ENCODE peak calls at places on chromosomes 5 and 9, in seven cellular contexts. O is stomach, T is pancreas, N is cardiac muscle cell, R is mucosa of descending colon, I is gastrocnemius medialis, F is kidney. P is an unnamed sample.

GRCh38 chr5:143758015-143758414 is 53.9 kb upstream of the HMHB1 start:
- DNase-seq in R (no peak), N (no peak), T (no peak), I (no peak), O (no peak), F (no peak), P (no peak)

GRCh38 chr5:150142800-150143724 is 12.6 kb downstream of the PDGFRB start:
- DNase-seq in N (peak; percentile 95), T (no peak), I (peak; percentile 59), O (no peak), F (peak; percentile 94), R (no peak), P (peak; percentile 95)

GRCh38 chr9:23120630-23121029 is 674.0 kb downstream of the DMRTA1 start:
- DNase-seq in T (no peak), F (no peak), R (no peak), N (no peak), I (no peak), O (no peak), P (no peak)

GRCh38 chr5:96538831-96539250 is 105.8 kb upstream of the PCSK1 start:
- DNase-seq in R (no peak), T (no peak), F (no peak), N (no peak), I (no peak), O (no peak), P (no peak)

GRCh38 chr5:117434266-117434665 is 859.6 kb upstream of the SEMA6A start:
- DNase-seq in I (no peak), T (no peak), F (no peak), N (no peak), O (no peak), R (no peak), P (no peak)

GRCh38 chr5:61306531-61307195 is 25.4 kb upstream of the ZSWIM6 start:
- DNase-seq in T (no peak), N (peak; percentile 77), F (no peak), O (no peak), R (no peak), I (no peak), P (no peak)

GRCh38 chr5:35263266-35263665 is 33.0 kb upstream of the PRLR start:
- DNase-seq in F (no peak), I (no peak), O (no peak), N (no peak), R (no peak), T (no peak), P (no peak)

GRCh38 chr5:116300016-116300601 is 215.3 kb downstream of the COMMD10 start:
- DNase-seq in I (no peak), T (no peak), F (no peak), O (no peak), N (no peak), R (no peak), P (no peak)

GRCh38 chr5:34655354-34655991 is 655 bp upstream of the RAI14 start:
- DNase-seq in T (peak; percentile 48), F (peak; percentile 75), O (peak; percentile 58), I (peak; percentile 9), R (peak; percentile 60), N (peak; percentile 80), P (peak; percentile 83)

DNA sequence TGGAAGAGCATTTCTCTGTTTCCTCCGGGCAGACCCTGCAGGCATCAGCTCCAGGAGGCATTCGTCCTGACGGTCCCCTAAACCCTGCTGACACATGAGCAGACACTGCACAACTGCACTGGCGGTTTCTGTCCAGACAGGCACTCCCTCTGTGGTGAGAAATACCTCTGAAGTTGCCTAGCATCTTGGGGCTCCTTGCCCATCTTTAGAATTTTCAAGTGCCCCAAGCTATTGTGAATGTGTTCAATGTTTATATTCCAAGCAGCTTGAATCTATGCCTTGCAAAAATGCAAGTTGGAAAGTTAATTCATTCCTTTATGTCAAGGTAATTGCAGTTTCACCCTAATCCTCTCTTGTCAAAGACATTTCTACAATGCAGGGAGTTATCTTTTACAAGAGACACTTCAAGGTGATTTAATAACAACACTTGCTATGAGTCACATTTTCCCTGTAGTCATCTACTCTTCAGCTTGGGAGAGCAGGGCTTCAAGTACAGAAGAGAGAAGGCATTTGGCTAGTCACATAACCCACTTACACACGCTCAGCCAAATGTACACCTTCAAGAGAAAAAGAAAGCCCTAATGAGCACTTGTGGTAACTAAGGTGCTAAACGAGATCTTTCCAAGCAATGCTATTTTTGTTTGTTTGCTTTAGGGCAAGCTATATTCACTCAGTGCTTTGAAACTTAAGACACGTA is 302.5 kb downstream of the MLLT3 start:
- DNase-seq in I (no peak), O (no peak), R (no peak), T (no peak), N (peak; percentile 16), F (no peak), P (no peak)
- H3K4me1 ChIP-seq in I (no peaks in the 10 kb centered on the region), O (no peaks in the 10 kb centered on the region), R (no peaks in the 10 kb centered on the region), T (peaks cover 10% of the 10 kb centered on the region), N (peaks cover 23% of the 10 kb centered on the region), F (no peaks in the 10 kb centered on the region), P (no peaks in the 10 kb centered on the region)

DNA sequence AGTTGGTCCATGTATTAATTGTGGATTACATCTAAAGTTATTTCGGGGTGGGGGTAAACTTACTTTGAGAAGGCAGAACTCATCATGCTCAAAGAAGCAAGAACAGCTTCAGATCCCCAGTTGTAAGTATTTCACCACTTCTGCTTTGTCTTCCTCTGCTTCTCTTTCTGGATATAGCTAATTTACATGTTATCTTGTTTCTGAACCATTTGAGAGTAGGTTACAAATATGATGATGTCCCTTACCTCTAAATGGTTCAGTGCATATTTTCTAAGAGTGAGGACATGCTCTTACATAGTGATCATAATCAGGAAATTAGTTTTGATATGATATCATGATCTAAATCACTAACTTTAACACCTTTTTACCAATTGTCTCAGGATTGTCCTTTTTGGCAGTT is 11.9 kb downstream of the TRIO start:
- DNase-seq in N (no peak), O (no peak), F (no peak), T (no peak), R (no peak), I (no peak), P (no peak)
- H3K4me1 ChIP-seq in N (peaks cover 41% of the 10 kb centered on the region), O (peaks cover 46% of the 10 kb centered on the region), F (peaks cover 16% of the 10 kb centered on the region), T (no peaks in the 10 kb centered on the region), R (peaks cover 23% of the 10 kb centered on the region), I (peaks cover 61% of the 10 kb centered on the region), P (peaks cover 45% of the 10 kb centered on the region)

DNA sequence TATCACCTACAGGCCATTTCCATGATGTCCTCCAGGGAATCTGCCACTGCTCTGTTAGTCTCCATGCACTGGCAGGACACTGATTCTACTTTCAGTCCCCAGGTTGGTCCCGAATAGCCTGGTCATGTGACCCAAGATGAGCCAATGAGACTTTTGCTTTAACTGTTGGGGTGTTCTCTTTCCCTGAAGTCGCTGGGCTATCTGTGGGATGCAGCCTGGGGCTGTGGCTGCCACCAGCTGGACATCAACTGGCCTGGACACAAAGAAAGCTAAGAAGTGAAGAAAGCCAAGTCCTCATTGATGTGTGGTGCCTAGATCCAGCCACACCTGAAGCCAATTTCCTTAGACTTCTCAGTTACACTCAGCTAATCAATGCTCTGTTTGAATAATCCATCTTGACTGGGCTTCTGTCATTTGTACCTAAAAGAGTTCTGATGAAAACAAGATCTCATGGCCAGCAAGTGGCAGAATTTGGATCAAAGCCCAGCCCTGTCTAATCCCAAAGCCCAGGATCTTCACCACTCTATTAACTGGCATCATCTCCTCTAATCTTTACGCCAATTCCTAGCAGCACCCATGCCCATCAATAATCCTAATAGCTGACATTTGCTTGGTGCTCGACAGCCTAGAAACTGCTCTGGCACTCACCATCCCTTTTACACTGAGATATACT is 37.1 kb downstream of the SH3PXD2B start:
- DNase-seq in N (no peak), F (no peak), O (no peak), I (no peak), R (no peak), T (no peak), P (no peak)
- H3K4me1 ChIP-seq in N (no peaks in the 10 kb centered on the region), F (peaks cover 12% of the 10 kb centered on the region), O (peaks cover 41% of the 10 kb centered on the region), I (peaks cover 22% of the 10 kb centered on the region), R (peaks cover 35% of the 10 kb centered on the region), T (peaks cover 51% of the 10 kb centered on the region), P (peaks cover 57% of the 10 kb centered on the region)

DNA sequence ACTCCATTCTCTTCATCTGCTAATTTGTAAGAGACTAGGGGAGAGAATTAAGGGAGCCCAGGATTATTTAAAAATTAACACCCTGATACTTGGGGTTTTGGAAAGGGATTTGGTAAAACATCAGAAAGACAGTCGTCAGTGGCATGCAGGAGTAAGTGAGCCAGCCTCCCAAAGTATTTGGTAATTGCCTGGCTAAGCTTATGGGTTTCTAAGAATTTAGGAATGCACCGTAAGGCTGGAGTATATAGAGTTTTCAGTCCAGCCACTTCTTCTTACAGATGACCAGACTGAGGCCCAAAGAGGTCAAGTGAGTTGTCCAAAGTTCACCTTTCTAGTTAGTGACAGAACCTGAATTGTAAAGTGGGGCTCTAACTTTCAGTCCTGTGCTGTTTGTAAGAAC is 25.8 kb upstream of the NFIB start:
- DNase-seq in R (no peak), O (no peak), T (no peak), F (no peak), N (no peak), I (no peak), P (no peak)
- H3K4me1 ChIP-seq in R (no peaks in the 10 kb centered on the region), O (no peaks in the 10 kb centered on the region), T (no peaks in the 10 kb centered on the region), F (peaks cover 3% of the 10 kb centered on the region), N (no peaks in the 10 kb centered on the region), I (peaks cover 11% of the 10 kb centered on the region), P (peaks cover 22% of the 10 kb centered on the region)

DNA sequence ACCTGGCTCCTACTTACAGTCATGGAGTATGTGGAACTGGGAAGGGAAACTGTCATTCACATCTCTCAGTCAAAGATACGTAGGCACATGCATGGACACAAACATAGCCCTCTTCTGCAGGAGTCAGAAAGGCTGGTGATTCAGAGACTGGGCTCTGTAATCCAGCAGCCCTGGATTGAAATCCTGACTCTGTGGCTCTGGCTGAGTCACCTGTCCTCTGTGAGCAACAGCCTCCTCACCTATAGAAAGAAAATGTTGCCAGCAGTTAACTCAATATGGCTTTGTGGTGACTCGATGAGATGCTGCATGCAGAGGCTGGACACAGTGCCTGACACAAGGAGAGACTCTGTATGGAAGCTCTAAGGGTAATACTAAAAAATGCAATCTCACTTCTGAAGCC is 23.8 kb upstream of the CDKN2AIPNL start:
- DNase-seq in F (no peak), T (no peak), O (no peak), N (no peak), I (no peak), R (no peak), P (no peak)
- H3K4me1 ChIP-seq in F (peaks cover 27% of the 10 kb centered on the region), T (peaks cover 18% of the 10 kb centered on the region), O (peaks cover 31% of the 10 kb centered on the region), N (peaks cover 16% of the 10 kb centered on the region), I (peaks cover 63% of the 10 kb centered on the region), R (peaks cover 31% of the 10 kb centered on the region), P (no peaks in the 10 kb centered on the region)

GRCh38 chr5:53338971-53339370 is 141.5 kb upstream of the FST start:
- DNase-seq in O (no peak), F (no peak), R (no peak), N (no peak), I (no peak), T (no peak), P (no peak)
- H3K4me1 ChIP-seq in O (no peaks in the 10 kb centered on the region), F (no peaks in the 10 kb centered on the region), R (no peaks in the 10 kb centered on the region), N (no peaks in the 10 kb centered on the region), I (no peaks in the 10 kb centered on the region), T (no peaks in the 10 kb centered on the region), P (peaks cover 12% of the 10 kb centered on the region)

GRCh38 chr5:172659909-172660628 is 19.0 kb downstream of the NEURL1B start:
- DNase-seq in R (peak; percentile 86), N (peak; percentile 75), F (peak; percentile 97), I (peak; percentile 47), O (peak; percentile 76), T (peak; percentile 92), P (peak; percentile 73)

GRCh38 chr5:172660974-172661373 is 19.9 kb downstream of the NEURL1B start:
- DNase-seq in O (no peak), T (no peak), R (no peak), F (no peak), N (no peak), I (no peak), P (no peak)

GRCh38 chr5:172658869-172659513 is 17.9 kb downstream of the NEURL1B start:
- DNase-seq in R (peak; percentile 80), O (peak; percentile 71), F (no peak), N (no peak), I (no peak), T (peak; percentile 92), P (no peak)

GRCh38 chr5:172658391-172658790 is 17.3 kb downstream of the NEURL1B start:
- DNase-seq in F (no peak), T (no peak), O (no peak), N (no peak), I (no peak), R (no peak), P (no peak)

GRCh38 chr5:172659570-172659908 is 18.5 kb downstream of the NEURL1B start:
- DNase-seq in T (no peak), O (no peak), N (no peak), I (no peak), F (no peak), R (no peak), P (no peak)
- H3K4me1 ChIP-seq in T (peaks cover 13% of the 10 kb centered on the region), O (peaks cover 32% of the 10 kb centered on the region), N (peaks cover 53% of the 10 kb centered on the region), I (peaks cover 15% of the 10 kb centered on the region), F (peaks cover 18% of the 10 kb centered on the region), R (peaks cover 31% of the 10 kb centered on the region), P (peaks cover 10% of the 10 kb centered on the region)